ENCODE peak calls at places on chromosomes 3 and 15, in six cellular contexts. X is cardiac muscle cell; S is transverse colon; P is mesendoderm; O is RWPE2; M is naive thymus-derived CD4-positive, alpha-beta T cell. J is an unnamed sample.

GRCh38 chr3:16768956-16769355 is 115.8 kb upstream of the PLCL2 start:
- DNase-seq in X (peak; percentile 84), O (no peak), S (no peak), P (peak; percentile 14), M (no peak), J (no peak)

GRCh38 chr3:67518196-67518595 is 136.2 kb downstream of the SUCLG2 start:
- DNase-seq in O (no peak), M (no peak), X (no peak), P (no peak), S (no peak), J (no peak)

GRCh38 chr15:69126054-69126469 is 34.4 kb upstream of the GLCE start:
- DNase-seq in O (no peak), P (no peak), S (no peak), M (no peak), X (peak; percentile 95), J (no peak)

GRCh38 chr3:194070220-194070633 is 65.7 kb upstream of the HES1 start:
- DNase-seq in S (no peak), P (no peak), O (no peak), M (no peak), X (no peak), J (no peak)

GRCh38 chr3:100590114-100590839 is 19.1 kb upstream of the ADGRG7 start:
- DNase-seq in P (peak; percentile 62), S (peak; percentile 64), O (no peak), X (peak; percentile 84), M (peak; percentile 24), J (no peak)

GRCh38 chr3:15875016-15875689 is 77.4 kb upstream of the ANKRD28 start:
- DNase-seq in M (no peak), X (peak; percentile 13), S (no peak), O (no peak), P (no peak), J (no peak)

GRCh38 chr3:43796041-43796596 is 105.4 kb downstream of the ABHD5 start:
- DNase-seq in X (no peak), O (peak; percentile 45), P (no peak), M (no peak), S (no peak), J (no peak)

GRCh38 chr3:112136959-112137693 is 4.1 kb upstream of the GCSAM start:
- DNase-seq in P (peak; percentile 87), S (peak; percentile 37), M (no peak), X (peak; percentile 64), O (no peak), J (no peak)

GRCh38 chr3:168625477-168625876 is 529.8 kb upstream of the GOLIM4 start:
- DNase-seq in X (no peak), P (no peak), M (no peak), O (no peak), S (no peak), J (no peak)

GRCh38 chr15:82951472-82952155 is 906 bp downstream of the HOMER2 start:
- DNase-seq in X (no peak), M (no peak), O (no peak), P (no peak), S (no peak), J (no peak)

GRCh38 chr3:128585974-128586373 is 64.6 kb downstream of the RPN1 start:
- DNase-seq in O (no peak), P (peak; percentile 58), M (no peak), S (no peak), X (no peak), J (no peak)

GRCh38 chr15:75024102-75024636 is 779 bp downstream of the PPCDC start:
- DNase-seq in X (peak; percentile 47), O (no peak), M (no peak), P (peak; percentile 16), S (no peak), J (no peak)

GRCh38 chr15:80444680-80445251 is 40.6 kb downstream of the ARNT2 start:
- DNase-seq in P (no peak), X (no peak), O (no peak), S (no peak), M (no peak), J (no peak)

GRCh38 chr3:37171144-37171543 is 3.2 kb downstream of the LRRFIP2 start:
- DNase-seq in S (no peak), P (no peak), X (no peak), O (no peak), M (no peak), J (no peak)

GRCh38 chr3:184727357-184728060 is 15.6 kb upstream of the MAGEF1 start:
- DNase-seq in P (peak; percentile 98), O (no peak), S (peak; percentile 65), X (peak; percentile 82), M (no peak), J (no peak)

GRCh38 chr3:122563717-122564025 is 429 bp downstream of the PARP9 start:
- DNase-seq in P (peak; percentile 21), M (no peak), X (peak; percentile 18), S (no peak), O (no peak), J (no peak)

GRCh38 chr3:33612641-33613040 is 105.4 kb downstream of the CLASP2 start:
- DNase-seq in X (no peak), O (no peak), M (no peak), P (no peak), S (no peak), J (no peak)

GRCh38 chr3:172142074-172143059 is 103.0 kb downstream of the FNDC3B start:
- DNase-seq in X (peak; percentile 74), M (no peak), O (no peak), P (peak; percentile 72), S (no peak), J (peak; percentile 77)

GRCh38 chr3:17583530-17583929 is 158.9 kb downstream of the TBC1D5 start:
- DNase-seq in O (no peak), X (peak; percentile 73), P (peak; percentile 11), S (no peak), M (no peak), J (no peak)

GRCh38 chr3:196128172-196128843 is 46.4 kb upstream of the TFRC start:
- DNase-seq in O (no peak), S (no peak), M (no peak), X (no peak), P (no peak), J (no peak)

GRCh38 chr3:52091566-52092290 is 35.4 kb upstream of the DUSP7 start:
- DNase-seq in O (no peak), S (no peak), P (no peak), M (no peak), X (peak; percentile 16), J (no peak)

GRCh38 chr3:52089691-52090090 is 33.3 kb upstream of the DUSP7 start:
- DNase-seq in P (no peak), X (no peak), S (no peak), O (no peak), M (no peak), J (no peak)

GRCh38 chr3:52090131-52090548 is 33.8 kb upstream of the DUSP7 start:
- DNase-seq in S (no peak), X (peak; percentile 88), P (no peak), O (no peak), M (no peak), J (no peak)

GRCh38 chr3:52092291-52092660 is 35.9 kb upstream of the DUSP7 start:
- DNase-seq in P (no peak), X (no peak), O (no peak), S (no peak), M (no peak), J (no peak)

DNA sequence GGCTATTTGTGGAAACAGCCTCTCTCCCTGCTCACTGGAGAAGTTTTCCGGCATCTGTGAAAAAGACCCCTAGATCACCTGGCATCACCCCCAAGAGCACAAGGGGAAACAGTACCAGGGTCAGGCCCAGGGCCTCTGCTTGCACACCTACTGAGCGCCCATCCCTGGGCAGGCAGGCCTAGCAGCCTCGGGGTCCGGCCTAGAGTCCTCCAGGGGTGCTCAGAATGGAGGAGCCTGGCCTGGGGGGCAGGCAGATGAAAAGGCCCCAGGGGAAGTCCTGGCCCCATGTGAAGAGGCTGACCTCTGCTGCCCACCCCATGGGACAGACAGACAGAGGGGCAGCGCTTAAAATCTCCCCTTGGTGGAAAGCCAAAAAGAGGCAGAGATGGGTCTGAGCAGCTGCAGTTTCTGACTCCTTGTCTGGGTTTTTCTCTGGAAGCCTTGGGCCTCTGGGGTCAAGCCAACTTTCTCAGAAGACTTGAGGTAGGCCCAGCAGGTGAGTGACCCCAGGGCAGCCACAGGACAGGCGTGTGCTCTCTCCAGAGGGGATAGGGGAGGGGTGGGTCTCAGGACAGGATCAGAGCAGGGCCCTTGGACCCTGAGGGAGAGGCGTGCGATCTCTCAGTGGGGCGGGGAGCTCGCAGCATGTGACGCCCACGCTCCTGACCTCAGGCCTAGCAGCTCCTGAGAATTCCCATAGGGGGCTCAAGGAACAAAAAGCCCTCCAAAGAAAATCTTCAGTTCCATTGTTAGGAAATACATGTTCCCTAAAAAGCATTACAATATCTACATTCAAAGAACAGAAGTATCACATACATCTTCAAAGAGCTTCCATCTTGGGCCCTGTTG is 34.5 kb upstream of the DUSP7 start:
- DNase-seq in M (no peak), S (no peak), P (peak; percentile 30), X (peak; percentile 27), O (no peak), J (no peak)
- H3K4me3 ChIP-seq in M (no peak overlapping the region), S (no peak overlapping the region), P (no peak overlapping the region), X (no peak overlapping the region), O (no peak overlapping the region), J (no peak overlapping the region)

GRCh38 chr3:132822837-132823236 is 100.6 kb upstream of the NPHP3 start:
- DNase-seq in P (no peak), M (no peak), X (no peak), O (no peak), S (no peak), J (no peak)
- H3K4me3 ChIP-seq in P (no peak overlapping the region), M (no peak overlapping the region), X (no peak overlapping the region), O (no peak overlapping the region), S (no peak overlapping the region), J (no peak overlapping the region)

GRCh38 chr15:100597862-100598261 is 4.1 kb downstream of the LINS1 start:
- DNase-seq in O (no peak), X (no peak), M (no peak), P (no peak), S (no peak), J (no peak)
- H3K4me3 ChIP-seq in O (no peak overlapping the region), X (no peak overlapping the region), M (peak overlapping the region; percentile 49), P (no peak overlapping the region), S (no peak overlapping the region), J (no peak overlapping the region)

GRCh38 chr3:9933561-9934234 is at the start of gene CRELD1:
- DNase-seq in M (peak; percentile 94), P (peak; percentile 95), X (peak; percentile 96), O (peak; percentile 97), S (peak; percentile 98), J (peak; percentile 87)
- H3K4me3 ChIP-seq in M (peak within 1 kb of the TSS; percentile 98), P (peak within 1 kb of the TSS; percentile 83), X (peak within 1 kb of the TSS; percentile 47), O (peak within 1 kb of the TSS; percentile 58), S (peak within 1 kb of the TSS; percentile 94), J (peak within 1 kb of the TSS; percentile 88)